ENCODE peak calls at places on chromosomes 6 and 20, in eight cellular contexts. Z is uterus, S is right lobe of liver, X is esophagus muscularis mucosa, I is heart left ventricle, N is A549, B is Peyer's patch, J is prostate gland. P is an unnamed sample.

GRCh38 chr6:4295789-4296165 is 160.4 kb upstream of the ECI2 start:
- DNase-seq in Z (no peak), S (no peak), X (peak; percentile 60), I (no peak), N (no peak), B (no peak), J (no peak), P (no peak)

GRCh38 chr6:9116026-9116425 is 680.7 kb upstream of the SLC35B3 start:
- DNase-seq in Z (no peak), S (no peak), X (no peak), I (no peak), N (no peak), B (no peak), J (peak; percentile 13), P (no peak)

GRCh38 chr20:37378785-37379598 is 33.1 kb downstream of the SRC start:
- DNase-seq in Z (no peak), S (peak; percentile 62), X (no peak), I (peak; percentile 30), N (peak; percentile 95), B (no peak), J (no peak), P (no peak)

GRCh38 chr6:168031411-168032382 is 34.2 kb downstream of the KIF25 start:
- DNase-seq in Z (no peak), S (no peak), X (peak; percentile 83), I (no peak), N (no peak), B (no peak), J (no peak), P (peak; percentile 21)

GRCh38 chr6:153131037-153131981 is at the start of gene RGS17:
- DNase-seq in Z (peak; percentile 50), S (no peak), X (no peak), I (peak; percentile 50), N (peak; percentile 70), B (no peak), J (peak; percentile 38), P (no peak)

GRCh38 chr6:138815797-138816528 is 20.1 kb downstream of the ECT2L start:
- DNase-seq in Z (no peak), S (no peak), X (no peak), I (no peak), N (peak; percentile 54), B (no peak), J (peak; percentile 32), P (no peak)

GRCh38 chr6:165055231-165055630 is 254.2 kb downstream of the C6orf118 start:
- DNase-seq in Z (no peak), S (no peak), X (no peak), I (no peak), N (peak; percentile 4), B (no peak), J (no peak), P (no peak)

GRCh38 chr6:21856096-21856825 is 262.7 kb downstream of the SOX4 start:
- DNase-seq in Z (no peak), S (no peak), X (no peak), I (no peak), N (peak; percentile 7), B (no peak), J (no peak), P (no peak)

GRCh38 chr6:17768388-17768787 is 61.7 kb upstream of the NUP153 start:
- DNase-seq in Z (no peak), S (no peak), X (no peak), I (no peak), N (no peak), B (no peak), J (no peak), P (no peak)

GRCh38 chr6:111566222-111566717 is 39.4 kb downstream of the TRAF3IP2 start:
- DNase-seq in Z (no peak), S (no peak), X (no peak), I (no peak), N (no peak), B (no peak), J (no peak), P (no peak)

GRCh38 chr20:34709836-34710567 is 5.9 kb downstream of the TP53INP2 start:
- DNase-seq in Z (peak; percentile 82), S (peak; percentile 84), X (no peak), I (peak; percentile 82), N (no peak), B (no peak), J (peak; percentile 64), P (no peak)

GRCh38 chr6:70375166-70375565 is 38.1 kb upstream of the FAM135A start:
- DNase-seq in Z (no peak), S (no peak), X (no peak), I (no peak), N (no peak), B (no peak), J (no peak), P (no peak)

GRCh38 chr20:15895560-15896084 is 677.6 kb downstream of the KIF16B start:
- DNase-seq in Z (no peak), S (no peak), X (no peak), I (no peak), N (no peak), B (no peak), J (no peak), P (no peak)

GRCh38 chr6:27755768-27756167 is 156.4 kb downstream of the OR2B2 start:
- DNase-seq in Z (no peak), S (no peak), X (no peak), I (no peak), N (no peak), B (no peak), J (no peak), P (no peak)

GRCh38 chr20:44069203-44069931 is 117.6 kb downstream of the JPH2 start:
- DNase-seq in Z (no peak), S (peak; percentile 55), X (peak; percentile 89), I (peak; percentile 28), N (no peak), B (peak; percentile 83), J (no peak), P (peak; percentile 77)

GRCh38 chr6:79763301-79763700 is 132.2 kb downstream of the SH3BGRL2 start:
- DNase-seq in Z (no peak), S (no peak), X (no peak), I (no peak), N (no peak), B (no peak), J (no peak), P (no peak)
- TF ChIP-seq POLR2A in Z (no peak), S (no peak), X (no peak), I (no peak), N (no peak), B (no peak), J (no peak), P (no peak)

GRCh38 chr6:32240686-32241085 is 16.8 kb upstream of the NOTCH4 start:
- DNase-seq in Z (no peak), S (no peak), X (no peak), I (no peak), N (no peak), B (no peak), J (no peak), P (no peak)

GRCh38 chr6:32249262-32249661 is 25.4 kb upstream of the NOTCH4 start:
- DNase-seq in Z (no peak), S (no peak), X (no peak), I (no peak), N (no peak), B (no peak), J (no peak), P (no peak)

GRCh38 chr6:32239462-32239861 is 15.6 kb upstream of the NOTCH4 start:
- DNase-seq in Z (no peak), S (no peak), X (no peak), I (no peak), N (no peak), B (no peak), J (no peak), P (no peak)

GRCh38 chr6:32244946-32245398 is 21.1 kb upstream of the NOTCH4 start:
- DNase-seq in Z (peak; percentile 93), S (peak; percentile 75), X (peak; percentile 95), I (peak; percentile 84), N (peak; percentile 44), B (peak; percentile 91), J (peak; percentile 71), P (peak; percentile 96)

DNA sequence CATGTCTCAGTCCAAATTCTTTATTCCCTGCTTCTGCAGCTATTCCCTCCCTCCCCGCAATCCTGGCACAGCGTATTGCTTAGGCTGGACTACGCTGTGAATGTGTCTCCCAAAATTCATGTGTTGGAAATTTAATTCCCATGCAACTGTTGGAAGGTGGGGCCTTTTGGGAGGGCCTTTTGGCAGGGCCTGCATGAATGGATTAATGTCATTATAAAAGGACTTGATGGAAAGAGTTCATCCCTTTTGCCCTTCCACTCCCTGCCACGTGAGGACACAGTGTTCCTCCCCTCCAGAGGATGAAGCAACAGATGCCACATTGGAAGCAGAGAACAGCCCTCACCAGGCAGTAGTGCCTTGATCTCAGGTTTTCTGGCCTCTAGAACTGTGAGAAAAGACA is 20.4 kb upstream of the NOTCH4 start:
- DNase-seq in Z (peak; percentile 81), S (no peak), X (peak; percentile 92), I (no peak), N (no peak), B (no peak), J (no peak), P (peak; percentile 72)
- H3K4me3 ChIP-seq in Z (no peak overlapping the region), S (no peak overlapping the region), X (peak overlapping the region; percentile 29), I (no peak overlapping the region), N (no peak overlapping the region), B (no peak overlapping the region), J (no peak overlapping the region), P (no peak overlapping the region)

DNA sequence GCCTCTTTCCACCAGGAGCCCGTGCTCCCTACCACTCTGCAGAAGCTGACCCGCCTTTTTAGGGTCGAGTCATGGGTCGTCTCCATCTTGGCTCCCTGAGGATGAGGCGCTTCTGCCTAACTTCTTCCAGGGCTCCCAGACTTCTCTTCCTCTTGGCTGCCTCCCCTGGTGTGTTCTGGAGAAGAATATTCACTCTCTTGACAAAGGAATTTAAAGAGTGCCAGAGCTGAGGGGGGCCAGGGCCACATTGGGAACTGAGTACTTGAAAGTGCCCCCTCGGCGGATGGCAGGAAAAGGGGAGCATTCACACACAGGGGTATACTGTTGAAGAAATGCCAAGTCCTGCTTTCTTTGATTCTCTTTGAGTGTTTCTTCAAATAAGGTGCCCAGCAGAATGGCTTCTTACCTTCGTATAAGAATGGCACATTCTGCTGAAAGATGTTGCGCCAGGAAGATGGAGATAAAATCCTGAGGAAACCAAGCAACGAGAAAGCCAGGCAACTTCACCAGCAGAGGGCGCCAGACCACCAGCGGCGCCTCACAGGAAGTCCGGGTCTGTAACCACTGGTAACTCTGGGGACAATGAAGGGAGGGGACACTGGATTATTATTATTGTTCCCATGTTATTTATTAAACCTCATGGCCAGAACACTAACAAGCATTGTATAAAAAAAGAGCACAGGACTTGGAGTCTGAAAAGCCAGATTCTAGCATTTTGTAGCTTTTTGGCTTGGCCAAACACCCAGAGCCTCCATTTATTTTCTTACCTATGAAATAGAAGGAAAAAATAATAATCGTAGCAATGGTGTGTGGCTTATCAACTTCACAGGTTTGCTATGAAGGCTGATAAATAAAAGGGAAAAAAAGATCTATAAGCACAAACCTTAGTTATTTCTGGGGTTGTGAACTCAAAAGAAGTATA is 176.7 kb downstream of the HACE1 start:
- DNase-seq in Z (no peak), S (peak; percentile 56), X (no peak), I (peak; percentile 41), N (peak; percentile 66), B (peak; percentile 85), J (no peak), P (no peak)
- TF ChIP-seq CTCF in Z (no peak), S (peak; percentile 77), X (peak; percentile 42), I (peak; percentile 71), N (peak; percentile 72), B (peak; percentile 70), J (peak; percentile 60), P (no peak)

GRCh38 chr6:29201966-29202365 is 31.3 kb downstream of the OR2J2 start:
- DNase-seq in Z (no peak), S (no peak), X (no peak), I (no peak), N (no peak), B (no peak), J (no peak), P (no peak)
- TF ChIP-seq POLR2A in Z (no peak), S (no peak), X (no peak), I (no peak), N (no peak), B (no peak), J (no peak), P (no peak)

P was measured in lower leg skin.